ENCODE peak calls at places on chromosomes 1 and 21, in seven cellular contexts. S, B, E, X, K, R and V are unnamed samples.

GRCh38 chr1:157751283-157751682 is 25.6 kb downstream of the FCRL2 start:
- DNase-seq in X (no peak), B (no peak), S (no peak), E (peak; percentile 23), R (no peak), K (no peak), V (no peak)

GRCh38 chr1:244603498-244603897 is 49.4 kb upstream of the DESI2 start:
- DNase-seq in K (no peak), X (peak; percentile 52), R (no peak), E (peak; percentile 22), S (no peak), B (peak; percentile 8), V (peak; percentile 58)

GRCh38 chr1:43994071-43994470 is 2.7 kb downstream of the CCDC24 start:
- DNase-seq in K (no peak), R (no peak), E (no peak), X (no peak), B (no peak), S (no peak), V (no peak)

GRCh38 chr1:191343816-191344215 is 814.4 kb upstream of the RGS18 start:
- DNase-seq in K (no peak), E (peak; percentile 2), R (peak; percentile 28), S (no peak), B (no peak), X (peak; percentile 47), V (peak; percentile 82)

GRCh38 chr1:43552813-43553212 is 22.1 kb downstream of the PTPRF start:
- DNase-seq in B (no peak), K (no peak), E (no peak), S (no peak), R (no peak), X (no peak), V (peak; percentile 47)

GRCh38 chr1:165644064-165644735 is 13.2 kb downstream of the MGST3 start:
- DNase-seq in X (no peak), B (no peak), E (no peak), R (no peak), S (no peak), K (no peak), V (peak; percentile 31)

GRCh38 chr1:202237052-202237451 is 43.5 kb downstream of the LGR6 start:
- DNase-seq in R (peak; percentile 76), E (peak; percentile 92), K (peak; percentile 86), B (peak; percentile 41), S (peak; percentile 93), X (peak; percentile 49), V (peak; percentile 15)

GRCh38 chr1:119045091-119045746 is 57.1 kb upstream of the TBX15 start:
- DNase-seq in E (no peak), K (no peak), B (no peak), S (no peak), R (no peak), X (no peak), V (no peak)

GRCh38 chr1:224681816-224682215 is 65.7 kb downstream of the CNIH3 start:
- DNase-seq in K (no peak), B (peak; percentile 21), S (no peak), R (no peak), E (no peak), X (no peak), V (no peak)

GRCh38 chr1:151620286-151620685 is 8.4 kb downstream of the SNX27 start:
- DNase-seq in E (no peak), R (no peak), X (peak; percentile 84), K (no peak), B (no peak), S (no peak), V (peak; percentile 74)

GRCh38 chr1:151617995-151618394 is 6.1 kb downstream of the SNX27 start:
- DNase-seq in X (no peak), R (no peak), B (no peak), S (no peak), K (no peak), E (no peak), V (no peak)

GRCh38 chr1:151619489-151620093 is 7.7 kb downstream of the SNX27 start:
- DNase-seq in S (no peak), B (no peak), E (peak; percentile 45), K (no peak), X (peak; percentile 89), R (no peak), V (peak; percentile 88)

GRCh38 chr1:151618470-151618869 is 6.6 kb downstream of the SNX27 start:
- DNase-seq in S (no peak), K (no peak), E (no peak), X (no peak), R (no peak), B (no peak), V (no peak)

GRCh38 chr1:151621351-151621750 is 9.5 kb downstream of the SNX27 start:
- DNase-seq in X (peak; percentile 65), K (no peak), S (no peak), R (no peak), E (no peak), B (no peak), V (no peak)
- H3K79me1 ChIP-seq in X (peaks cover 17% of the 10 kb centered on the region), K (no peaks in the 10 kb centered on the region), S (peaks cover 4% of the 10 kb centered on the region), R (no peaks in the 10 kb centered on the region), E (no peaks in the 10 kb centered on the region), B (no peaks in the 10 kb centered on the region), V (peaks cover 17% of the 10 kb centered on the region)

GRCh38 chr1:204260601-204261197 is 46.9 kb upstream of the GOLT1A start:
- DNase-seq in E (no peak), B (no peak), S (no peak), R (no peak), X (peak; percentile 26), K (no peak), V (no peak)
- H3K27ac ChIP-seq in E (no peak overlapping the region), B (no peak overlapping the region), S (no peak overlapping the region), R (no peak overlapping the region), X (no peak overlapping the region), K (no peak overlapping the region), V (no peak overlapping the region)

GRCh38 chr1:208668991-208669390 is 424.8 kb upstream of the PLXNA2 start:
- DNase-seq in B (no peak), R (no peak), S (peak; percentile 29), E (peak; percentile 65), X (no peak), K (no peak), V (no peak)
- H2BK5ac ChIP-seq in B (no peak overlapping the region), R (no peak overlapping the region), S (no peak overlapping the region), E (no peak overlapping the region), X (no peak overlapping the region), K (no peak overlapping the region), V (no peak overlapping the region)

GRCh38 chr21:44318489-44319285 is 18.8 kb downstream of the PFKL start:
- DNase-seq in K (no peak), X (no peak), R (no peak), S (no peak), B (no peak), E (no peak), V (no peak)

GRCh38 chr21:44322621-44323325 is 16.4 kb downstream of the CFAP410 start:
- DNase-seq in E (no peak), K (no peak), B (no peak), S (no peak), R (no peak), X (no peak), V (no peak)

GRCh38 chr21:44319407-44320065 is 19.7 kb downstream of the CFAP410 start:
- DNase-seq in B (no peak), X (no peak), R (no peak), K (no peak), E (no peak), S (no peak), V (no peak)

GRCh38 chr21:44321846-44322450 is 17.2 kb downstream of the CFAP410 start:
- DNase-seq in E (no peak), R (no peak), S (no peak), B (no peak), K (no peak), X (no peak), V (no peak)

DNA sequence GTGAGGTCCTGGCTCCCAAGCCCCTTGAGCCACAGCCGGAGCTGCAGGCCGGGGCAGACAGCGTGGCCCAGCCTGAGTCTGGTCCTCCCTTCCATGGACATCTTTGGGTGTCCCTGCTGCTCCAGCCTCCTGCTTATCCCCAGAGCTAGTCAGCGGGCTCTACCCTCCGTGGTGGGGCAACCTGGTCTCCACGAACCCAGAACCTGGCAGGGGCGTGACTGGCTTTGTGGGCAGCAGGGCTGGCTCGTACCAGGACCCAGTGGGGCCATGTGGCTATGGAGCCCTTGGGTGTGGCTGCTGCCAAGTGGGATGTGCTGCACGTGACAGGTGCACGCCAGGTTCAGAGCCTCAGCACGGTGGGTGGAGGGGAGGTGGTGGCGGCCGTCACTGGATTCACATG is 18.3 kb downstream of the CFAP410 start:
- DNase-seq in X (no peak), B (no peak), S (no peak), E (no peak), R (no peak), K (no peak), V (no peak)
- H3K79me1 ChIP-seq in X (peaks cover 2% of the 10 kb centered on the region), B (peaks cover 8% of the 10 kb centered on the region), S (no peaks in the 10 kb centered on the region), E (no peaks in the 10 kb centered on the region), R (no peaks in the 10 kb centered on the region), K (no peaks in the 10 kb centered on the region), V (no peaks in the 10 kb centered on the region)

GRCh38 chr1:34212673-34213072 is 36.0 kb downstream of the C1orf94 start:
- DNase-seq in E (no peak), R (no peak), K (no peak), X (no peak), S (no peak), B (no peak), V (no peak)
- H3K27ac ChIP-seq in E (no peak overlapping the region), R (no peak overlapping the region), K (no peak overlapping the region), X (no peak overlapping the region), S (no peak overlapping the region), B (no peak overlapping the region), V (no peak overlapping the region)

DNA sequence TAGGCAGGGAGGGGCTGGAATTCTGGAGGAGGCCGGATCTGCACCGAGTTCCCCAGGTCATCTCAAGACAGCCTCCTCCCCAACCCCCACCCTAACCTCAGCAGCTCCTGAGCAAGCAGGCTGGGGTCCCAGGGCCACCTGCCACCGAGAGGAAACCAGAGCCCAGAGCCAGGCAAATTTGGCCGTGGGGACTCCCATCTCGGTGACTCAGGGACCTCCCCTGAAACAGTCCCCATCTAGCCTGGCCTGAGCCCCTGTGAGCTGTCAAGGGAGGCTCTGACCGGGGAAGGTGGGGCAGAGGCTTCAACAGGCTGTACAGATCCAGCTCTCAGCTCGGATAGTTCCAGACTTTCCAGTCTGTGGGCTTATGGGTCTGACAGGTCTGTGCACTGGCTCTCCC is 25.8 kb downstream of the MATN1 start:
- DNase-seq in B (no peak), X (no peak), E (no peak), K (no peak), S (no peak), R (no peak), V (no peak)
- H2BK5ac ChIP-seq in B (no peak overlapping the region), X (no peak overlapping the region), E (no peak overlapping the region), K (no peak overlapping the region), S (no peak overlapping the region), R (no peak overlapping the region), V (no peak overlapping the region)